ENCODE peak calls at places on chromosomes 7 and 10, in four cellular contexts. C is iPS-NIHi11, E is mesendoderm, G is ELF-1. L is an unnamed sample.

GRCh38 chr10:16381083-16381482 is 55.7 kb upstream of the PTER start:
- DNase-seq in E (no peak), C (no peak), G (no peak), L (no peak)

GRCh38 chr10:31132681-31133239 is 101.1 kb upstream of the ZNF438 start:
- DNase-seq in E (no peak), C (no peak), G (no peak), L (no peak)

GRCh38 chr10:55630491-55631056 is 730.5 kb downstream of the ZWINT start:
- DNase-seq in G (peak), E (peak), C (peak), L (no peak)

GRCh38 chr7:95577137-95577536 is 19.2 kb downstream of the PDK4 start:
- DNase-seq in G (peak), E (peak), C (peak), L (no peak)

GRCh38 chr7:111003883-111004282 is 87.0 kb upstream of the LRRN3 start:
- DNase-seq in E (no peak), C (no peak), G (no peak), L (no peak)

GRCh38 chr10:13865758-13866491 is 279.2 kb downstream of the PRPF18 start:
- DNase-seq in G (peak), E (peak), C (peak), L (no peak)

GRCh38 chr7:26376208-26376917 is 84.7 kb downstream of the SNX10 start:
- DNase-seq in G (peak), C (peak), E (peak), L (peak)

GRCh38 chr10:34816067-34817002 is 1.2 kb upstream of the PARD3 start:
- DNase-seq in G (peak), E (peak), C (no peak), L (no peak)

GRCh38 chr10:7891634-7892033 is 73.3 kb downstream of the TAF3 start:
- DNase-seq in E (no peak), C (no peak), G (no peak), L (no peak)

GRCh38 chr10:29199344-29199743 is 89.5 kb upstream of the LYZL1 start:
- DNase-seq in E (peak), C (peak), G (no peak), L (no peak)